ENCODE peak calls at places on chromosome 18, in six cellular contexts. One of them, this sample, is unnamed.

GRCh38 chr18:23943104-23943503 is 71.5 kb upstream of the TTC39C start:
- DNase-seq in cardiac fibroblast: no peak
- DNase-seq in stomach: no peak
- DNase-seq in A549: no peak
- DNase-seq in prostate gland: no peak
- DNase-seq in GM23338: no peak
- DNase-seq in this sample: no peak

GRCh38 chr18:3458952-3459853 is 9.2 kb downstream of the TGIF1 start:
- DNase-seq in cardiac fibroblast: peak
- DNase-seq in stomach: no peak
- DNase-seq in A549: peak
- DNase-seq in prostate gland: no peak
- DNase-seq in GM23338: no peak
- DNase-seq in this sample: no peak

GRCh38 chr18:50986360-50987087 is 18.7 kb downstream of the ELAC1 start:
- DNase-seq in cardiac fibroblast: no peak
- DNase-seq in stomach: no peak
- DNase-seq in A549: no peak
- DNase-seq in prostate gland: no peak
- DNase-seq in GM23338: no peak
- DNase-seq in this sample: no peak

GRCh38 chr18:36757081-36757480 is 71.7 kb downstream of the TPGS2 start:
- DNase-seq in cardiac fibroblast: peak
- DNase-seq in stomach: no peak
- DNase-seq in A549: peak
- DNase-seq in prostate gland: peak
- DNase-seq in GM23338: peak
- DNase-seq in this sample: no peak

GRCh38 chr18:77749189-77749588 is 499.5 kb downstream of the GALR1 start:
- DNase-seq in cardiac fibroblast: no peak
- DNase-seq in stomach: no peak
- DNase-seq in A549: peak
- DNase-seq in prostate gland: no peak
- DNase-seq in GM23338: peak
- DNase-seq in this sample: no peak

GRCh38 chr18:75198046-75198445 is 10.9 kb downstream of the PTGR3 start:
- DNase-seq in cardiac fibroblast: peak
- DNase-seq in stomach: no peak
- DNase-seq in A549: no peak
- DNase-seq in prostate gland: no peak
- DNase-seq in GM23338: no peak
- DNase-seq in this sample: no peak

GRCh38 chr18:79791141-79791972 is 6.4 kb upstream of the KCNG2 start:
- DNase-seq in cardiac fibroblast: peak
- DNase-seq in stomach: peak
- DNase-seq in A549: peak
- DNase-seq in prostate gland: peak
- DNase-seq in GM23338: no peak
- DNase-seq in this sample: peak

GRCh38 chr18:21605218-21605617 is 4.7 kb upstream of the ESCO1 start:
- DNase-seq in cardiac fibroblast: peak
- DNase-seq in stomach: no peak
- DNase-seq in A549: no peak
- DNase-seq in prostate gland: no peak
- DNase-seq in GM23338: no peak
- DNase-seq in this sample: no peak

GRCh38 chr18:50707841-50708240 is 112.0 kb downstream of the MRO start:
- DNase-seq in cardiac fibroblast: peak
- DNase-seq in stomach: no peak
- DNase-seq in A549: no peak
- DNase-seq in prostate gland: peak
- DNase-seq in GM23338: no peak
- DNase-seq in this sample: no peak

GRCh38 chr18:45169610-45170009 is 445.7 kb upstream of the SLC14A2 start:
- DNase-seq in cardiac fibroblast: peak
- DNase-seq in stomach: no peak
- DNase-seq in A549: peak
- DNase-seq in prostate gland: no peak
- DNase-seq in GM23338: no peak
- DNase-seq in this sample: peak

GRCh38 chr18:63844254-63844653 is 43.3 kb upstream of the SERPINB2 start:
- DNase-seq in cardiac fibroblast: peak
- DNase-seq in stomach: no peak
- DNase-seq in A549: peak
- DNase-seq in prostate gland: no peak
- DNase-seq in GM23338: peak
- DNase-seq in this sample: no peak

DNA sequence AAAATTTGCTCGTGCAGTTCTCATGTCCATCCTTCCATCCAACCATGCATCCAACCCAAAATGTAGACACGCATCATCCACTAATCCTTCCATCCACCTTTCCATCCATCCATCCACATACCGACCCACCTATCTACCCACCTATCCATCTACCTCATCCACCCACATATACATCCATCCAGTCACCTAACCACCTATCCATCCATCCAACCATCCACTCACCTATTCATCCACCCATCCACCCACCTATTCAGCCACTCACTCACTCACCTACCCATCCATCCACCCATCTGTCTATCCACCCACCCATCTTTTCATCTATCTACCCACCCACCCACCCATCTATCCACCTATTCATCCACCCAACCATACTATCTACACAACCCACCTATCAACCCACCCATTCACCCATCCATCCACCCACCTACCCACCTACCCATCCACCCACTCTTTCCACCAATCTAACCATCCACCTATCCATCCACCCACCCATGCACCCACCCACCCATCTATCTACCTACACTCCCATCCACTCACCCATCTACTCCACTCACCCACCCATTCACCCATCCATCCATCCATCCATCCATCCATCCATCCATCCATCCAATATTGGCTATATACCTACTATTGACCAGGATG is 94.3 kb downstream of the VAPA start:
- DNase-seq in cardiac fibroblast: no peak
- DNase-seq in stomach: no peak
- DNase-seq in A549: no peak
- DNase-seq in prostate gland: no peak
- DNase-seq in GM23338: no peak
- DNase-seq in this sample: no peak
- H3K4me3 ChIP-seq in cardiac fibroblast: no peak
- H3K4me3 ChIP-seq in stomach: no peak
- H3K4me3 ChIP-seq in A549: no peak
- H3K4me3 ChIP-seq in prostate gland: no peak
- H3K4me3 ChIP-seq in GM23338: no peak
- H3K4me3 ChIP-seq in this sample: no peak

DNA sequence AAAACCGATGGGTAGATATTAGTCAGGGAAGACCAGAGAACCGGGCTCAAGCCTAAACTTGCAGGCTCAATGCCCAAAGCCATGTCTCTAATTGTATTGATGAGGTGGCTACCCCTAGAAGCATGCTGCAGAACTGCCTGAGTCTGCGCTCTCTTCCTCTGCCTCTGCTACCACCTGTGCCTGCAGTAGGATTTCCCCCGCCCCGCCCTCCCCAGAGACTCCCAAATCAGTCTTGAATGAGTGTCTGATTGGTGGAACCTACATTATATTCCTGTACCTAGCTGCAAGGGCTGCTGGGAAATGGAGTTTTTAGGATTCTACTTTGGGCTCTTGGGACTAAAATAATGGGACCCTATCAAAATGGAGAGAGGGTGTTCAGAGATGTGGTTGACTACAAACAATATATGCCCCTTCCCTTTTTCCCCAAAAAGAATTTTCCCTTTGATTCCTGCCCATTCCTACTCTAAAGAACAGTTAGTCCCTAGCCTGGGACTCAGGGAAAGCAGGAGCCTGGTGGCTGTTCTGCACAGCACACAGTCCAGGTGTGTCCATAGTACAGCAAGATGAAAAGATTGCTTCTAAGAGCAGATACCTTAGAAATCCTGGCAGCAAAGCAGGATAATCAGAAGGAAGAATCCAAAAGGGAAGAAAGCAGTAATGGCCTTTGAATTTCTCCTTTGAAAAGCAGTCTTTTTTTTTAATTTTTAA is 12.5 kb downstream of the GRP start:
- DNase-seq in cardiac fibroblast: no peak
- DNase-seq in stomach: no peak
- DNase-seq in A549: no peak
- DNase-seq in prostate gland: no peak
- DNase-seq in GM23338: peak
- DNase-seq in this sample: no peak
- H3K4me3 ChIP-seq in cardiac fibroblast: no peak
- H3K4me3 ChIP-seq in stomach: no peak
- H3K4me3 ChIP-seq in A549: no peak
- H3K4me3 ChIP-seq in prostate gland: no peak
- H3K4me3 ChIP-seq in GM23338: no peak
- H3K4me3 ChIP-seq in this sample: no peak

GRCh38 chr18:55400590-55401274 is 187.3 kb downstream of the TCF4 start:
- DNase-seq in cardiac fibroblast: peak
- DNase-seq in stomach: no peak
- DNase-seq in A549: no peak
- DNase-seq in prostate gland: no peak
- DNase-seq in GM23338: no peak
- DNase-seq in this sample: no peak
- H3K4me3 ChIP-seq in cardiac fibroblast: peak
- H3K4me3 ChIP-seq in stomach: peak
- H3K4me3 ChIP-seq in A549: no peak
- H3K4me3 ChIP-seq in prostate gland: no peak
- H3K4me3 ChIP-seq in GM23338: no peak
- H3K4me3 ChIP-seq in this sample: peak

DNA sequence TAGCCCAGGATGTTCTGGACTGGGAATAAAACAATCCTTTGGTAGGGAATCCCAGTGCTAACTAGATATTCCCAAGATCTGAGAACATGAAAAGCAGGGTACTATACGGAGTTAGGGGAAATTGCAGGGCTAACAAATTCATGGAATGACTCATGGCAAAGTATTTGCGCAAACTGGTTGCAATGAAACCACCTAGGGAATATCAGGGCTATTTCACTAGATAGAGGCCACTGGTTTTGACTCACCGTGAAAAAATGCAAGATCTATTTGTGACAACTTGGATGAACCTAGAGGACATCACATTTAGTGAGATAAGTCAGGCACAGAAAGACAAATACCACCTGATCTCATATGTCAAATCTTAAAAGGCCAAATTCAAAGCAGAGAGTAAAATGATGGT is 233.3 kb downstream of the MBD2 start:
- DNase-seq in cardiac fibroblast: peak
- DNase-seq in stomach: no peak
- DNase-seq in A549: peak
- DNase-seq in prostate gland: no peak
- DNase-seq in GM23338: no peak
- DNase-seq in this sample: peak
- H3K4me3 ChIP-seq in cardiac fibroblast: no peak
- H3K4me3 ChIP-seq in stomach: no peak
- H3K4me3 ChIP-seq in A549: no peak
- H3K4me3 ChIP-seq in prostate gland: no peak
- H3K4me3 ChIP-seq in GM23338: no peak
- H3K4me3 ChIP-seq in this sample: no peak

GRCh38 chr18:62790836-62791772 is 75.8 kb downstream of the PHLPP1 start:
- DNase-seq in cardiac fibroblast: peak
- DNase-seq in stomach: no peak
- DNase-seq in A549: no peak
- DNase-seq in prostate gland: no peak
- DNase-seq in GM23338: no peak
- DNase-seq in this sample: peak

GRCh38 chr18:62786689-62787088 is 71.3 kb downstream of the PHLPP1 start:
- DNase-seq in cardiac fibroblast: no peak
- DNase-seq in stomach: no peak
- DNase-seq in A549: no peak
- DNase-seq in prostate gland: no peak
- DNase-seq in GM23338: no peak
- DNase-seq in this sample: no peak

GRCh38 chr18:62784966-62785413 is 69.6 kb downstream of the PHLPP1 start:
- DNase-seq in cardiac fibroblast: peak
- DNase-seq in stomach: no peak
- DNase-seq in A549: peak
- DNase-seq in prostate gland: no peak
- DNase-seq in GM23338: no peak
- DNase-seq in this sample: peak

GRCh38 chr18:62788111-62788510 is 72.8 kb downstream of the PHLPP1 start:
- DNase-seq in cardiac fibroblast: no peak
- DNase-seq in stomach: no peak
- DNase-seq in A549: no peak
- DNase-seq in prostate gland: no peak
- DNase-seq in GM23338: peak
- DNase-seq in this sample: no peak

GRCh38 chr18:62788891-62789290 is 73.5 kb downstream of the PHLPP1 start:
- DNase-seq in cardiac fibroblast: no peak
- DNase-seq in stomach: no peak
- DNase-seq in A549: no peak
- DNase-seq in prostate gland: peak
- DNase-seq in GM23338: no peak
- DNase-seq in this sample: no peak
- H3K4me3 ChIP-seq in cardiac fibroblast: no peak
- H3K4me3 ChIP-seq in stomach: no peak
- H3K4me3 ChIP-seq in A549: no peak
- H3K4me3 ChIP-seq in prostate gland: no peak
- H3K4me3 ChIP-seq in GM23338: peak
- H3K4me3 ChIP-seq in this sample: no peak

GRCh38 chr18:13381907-13382682 is 163.5 kb downstream of the LDLRAD4 start:
- DNase-seq in cardiac fibroblast: peak
- DNase-seq in stomach: peak
- DNase-seq in A549: peak
- DNase-seq in prostate gland: peak
- DNase-seq in GM23338: no peak
- DNase-seq in this sample: no peak
- H3K4me3 ChIP-seq in cardiac fibroblast: no peak
- H3K4me3 ChIP-seq in stomach: peak
- H3K4me3 ChIP-seq in A549: no peak
- H3K4me3 ChIP-seq in prostate gland: no peak
- H3K4me3 ChIP-seq in GM23338: no peak
- H3K4me3 ChIP-seq in this sample: no peak

GRCh38 chr18:32772580-32773186 is at the start of gene KLHL14:
- DNase-seq in cardiac fibroblast: no peak
- DNase-seq in stomach: no peak
- DNase-seq in A549: no peak
- DNase-seq in prostate gland: no peak
- DNase-seq in GM23338: no peak
- DNase-seq in this sample: no peak

GRCh38 chr18:32770651-32771168 is 2.1 kb downstream of the KLHL14 start:
- DNase-seq in cardiac fibroblast: no peak
- DNase-seq in stomach: no peak
- DNase-seq in A549: no peak
- DNase-seq in prostate gland: no peak
- DNase-seq in GM23338: peak
- DNase-seq in this sample: no peak

GRCh38 chr18:32771169-32771751 is 1.6 kb downstream of the KLHL14 start:
- DNase-seq in cardiac fibroblast: no peak
- DNase-seq in stomach: no peak
- DNase-seq in A549: no peak
- DNase-seq in prostate gland: no peak
- DNase-seq in GM23338: peak
- DNase-seq in this sample: no peak

GRCh38 chr18:32773187-32773712 is 427 bp upstream of the KLHL14 start:
- DNase-seq in cardiac fibroblast: no peak
- DNase-seq in stomach: no peak
- DNase-seq in A549: no peak
- DNase-seq in prostate gland: no peak
- DNase-seq in GM23338: no peak
- DNase-seq in this sample: no peak

GRCh38 chr18:32771871-32772499 is 838 bp downstream of the KLHL14 start:
- DNase-seq in cardiac fibroblast: no peak
- DNase-seq in stomach: no peak
- DNase-seq in A549: no peak
- DNase-seq in prostate gland: no peak
- DNase-seq in GM23338: peak
- DNase-seq in this sample: no peak
- H3K4me3 ChIP-seq in cardiac fibroblast: no peak
- H3K4me3 ChIP-seq in stomach: peak
- H3K4me3 ChIP-seq in A549: peak
- H3K4me3 ChIP-seq in prostate gland: peak
- H3K4me3 ChIP-seq in GM23338: peak
- H3K4me3 ChIP-seq in this sample: peak

This sample was measured in skeletal muscle cell.